ENCODE peak calls at places on chromosomes 12 and 14, in four cellular contexts. I is fibroblast of lung, K is GM23338, G is body of pancreas. W is an unnamed sample.

GRCh38 chr12:52156757-52157565 is 34.9 kb downstream of the KRT80 start:
- DNase-seq in K (peak), I (no peak), G (peak), W (peak)

GRCh38 chr12:75724913-75725312 is 213.5 kb upstream of the KRR1 start:
- DNase-seq in I (peak), K (no peak), G (no peak), W (no peak)

GRCh38 chr12:46556105-46556559 is 183.6 kb upstream of the SLC38A2 start:
- DNase-seq in K (no peak), I (peak), G (no peak), W (no peak)

GRCh38 chr12:117098361-117099217 is 627 bp downstream of the TESC start:
- DNase-seq in G (peak), K (peak), I (no peak), W (no peak)

GRCh38 chr12:104137175-104137901 is 672 bp downstream of the NFYB start:
- DNase-seq in I (peak), G (peak), K (peak), W (peak)

GRCh38 chr12:114408881-114409795 is 3.2 kb upstream of the TBX5 start:
- DNase-seq in G (no peak), K (peak), I (no peak), W (no peak)

GRCh38 chr14:96940009-96940408 is 142.8 kb downstream of the VRK1 start:
- DNase-seq in I (no peak), K (peak), G (no peak), W (peak)

GRCh38 chr14:51337520-51337919 is 97.5 kb downstream of the TMX1 start:
- DNase-seq in I (no peak), G (no peak), K (no peak), W (no peak)

GRCh38 chr14:89391123-89391522 is 25.9 kb downstream of the FOXN3 start:
- DNase-seq in I (peak), G (no peak), K (no peak), W (no peak)

GRCh38 chr14:65062096-65063075 is 39.9 kb downstream of the MAX start:
- DNase-seq in I (peak), K (no peak), G (no peak), W (no peak)

GRCh38 chr12:19946549-19946948 is 421.8 kb upstream of the PDE3A start:
- DNase-seq in K (no peak), I (peak), G (no peak), W (no peak)

GRCh38 chr12:97203408-97203807 is 259.2 kb upstream of the RMST start:
- DNase-seq in I (no peak), G (no peak), K (no peak), W (no peak)

GRCh38 chr12:105428793-105429192 is 98.3 kb downstream of the C12orf75 start:
- DNase-seq in I (no peak), G (no peak), K (no peak), W (no peak)

GRCh38 chr14:31205681-31206535 is 1.7 kb downstream of the HECTD1 start:
- DNase-seq in G (no peak), K (no peak), I (peak), W (no peak)

GRCh38 chr14:71478542-71478941 is 453.7 kb upstream of the RGS6 start:
- DNase-seq in I (peak), K (no peak), G (no peak), W (no peak)

GRCh38 chr12:64221656-64222010 is 463 bp downstream of the KICS2 start:
- DNase-seq in G (peak), K (peak), I (peak), W (peak)

GRCh38 chr12:107749094-107749493 is 11.8 kb downstream of the PRDM4 start:
- DNase-seq in G (no peak), I (peak), K (no peak), W (no peak)

GRCh38 chr12:74021937-74022336 is 515.7 kb upstream of the ATXN7L3B start:
- DNase-seq in I (peak), K (peak), G (peak), W (peak)

GRCh38 chr14:77151918-77152588 is 10.5 kb upstream of the ZDHHC22 start:
- DNase-seq in I (peak), G (no peak), K (peak), W (no peak)

GRCh38 chr12:5784626-5785130 is 160.4 kb downstream of the ANO2 start:
- DNase-seq in K (no peak), G (no peak), I (no peak), W (no peak)

GRCh38 chr12:15752780-15753179 is 36.4 kb downstream of the EPS8 start:
- DNase-seq in K (no peak), G (no peak), I (peak), W (no peak)

GRCh38 chr12:70719084-70719483 is 81.9 kb upstream of the PTPRB start:
- DNase-seq in G (no peak), K (peak), I (no peak), W (no peak)

GRCh38 chr14:60266021-60266937 is 17.3 kb downstream of the PPM1A start:
- DNase-seq in K (peak), I (no peak), G (no peak), W (no peak)

GRCh38 chr12:88202500-88202899 is 60.4 kb downstream of the TMTC3 start:
- DNase-seq in G (no peak), I (peak), K (no peak), W (no peak)

GRCh38 chr14:60196291-60196690 is 31.1 kb upstream of the DHRS7 start:
- DNase-seq in K (no peak), I (no peak), G (no peak), W (no peak)

GRCh38 chr12:92297932-92298681 is 152.5 kb upstream of the BTG1 start:
- DNase-seq in K (no peak), G (no peak), I (peak), W (no peak)

GRCh38 chr12:53700567-53700966 is 24.7 kb upstream of the ATP5MC2 start:
- DNase-seq in I (peak), K (no peak), G (no peak), W (no peak)

GRCh38 chr14:80784824-80785223 is 156.7 kb downstream of the CEP128 start:
- DNase-seq in K (no peak), G (no peak), I (no peak), W (no peak)
- TF ChIP-seq CTCF in K (no peak), G (no peak), I (peak), W (no peak)

GRCh38 chr14:56243110-56243509 is 124.9 kb downstream of the PELI2 start:
- DNase-seq in I (no peak), G (no peak), K (peak), W (no peak)

GRCh38 chr14:56235388-56235787 is 117.2 kb downstream of the PELI2 start:
- DNase-seq in K (no peak), G (no peak), I (no peak), W (no peak)

GRCh38 chr14:56241441-56241840 is 123.2 kb downstream of the PELI2 start:
- DNase-seq in G (no peak), K (no peak), I (peak), W (no peak)

GRCh38 chr14:56237398-56237797 is 119.2 kb downstream of the PELI2 start:
- DNase-seq in I (no peak), K (no peak), G (no peak), W (no peak)
- TF ChIP-seq CTCF in I (no peak), K (no peak), G (no peak), W (no peak)

GRCh38 chr12:119500209-119500608 is 93.4 kb upstream of the TMEM233 start:
- DNase-seq in K (peak), G (no peak), I (no peak), W (no peak)
- TF ChIP-seq CTCF in K (peak), G (no peak), I (no peak), W (no peak)

GRCh38 chr14:102046337-102047278 is 40.2 kb downstream of the HSP90AA1 start:
- DNase-seq in K (peak), G (peak), I (peak), W (peak)
- TF ChIP-seq CTCF in K (peak), G (peak), I (peak), W (peak)

GRCh38 chr14:54488646-54489317 is at the start of gene GMFB:
- DNase-seq in I (peak), G (peak), K (peak), W (peak)
- TF ChIP-seq CTCF in I (peak), G (peak), K (peak), W (peak)

DNA sequence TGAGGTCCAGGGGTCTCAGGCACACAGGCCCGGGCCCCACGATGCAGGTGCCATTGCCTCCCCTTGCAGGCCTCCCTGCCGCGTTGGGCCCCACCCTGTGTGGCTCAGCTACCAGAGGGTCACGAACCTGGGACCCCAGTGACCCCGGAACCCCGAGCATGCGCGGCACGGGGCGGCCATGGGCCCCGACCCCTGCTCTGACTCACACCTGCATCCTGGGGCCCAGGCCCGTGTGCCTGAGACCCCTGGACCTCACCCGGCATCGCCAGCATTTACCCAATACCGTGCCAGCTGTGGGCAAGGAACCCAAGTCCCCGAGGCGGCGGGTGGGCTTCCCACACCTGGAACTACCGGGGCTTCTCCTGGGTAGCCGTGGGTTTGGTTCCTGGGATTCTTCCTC is 25.2 kb downstream of the KIF26A start:
- DNase-seq in I (no peak), G (no peak), K (no peak), W (no peak)
- TF ChIP-seq CTCF in I (no peak), G (no peak), K (no peak), W (no peak)

GRCh38 chr12:10722502-10722904 is 620 bp downstream of the YBX3 start:
- DNase-seq in K (no peak), I (peak), G (peak), W (peak)
- TF ChIP-seq CTCF in K (no peak), I (no peak), G (peak), W (peak)